ENCODE peak calls at places on chromosomes 2 and 18, in four cellular contexts. W is neuronal stem cell, P is IMR-90, L is trophoblast cell. N is an unnamed sample.

GRCh38 chr2:171409436-171409971 is 24.3 kb downstream of the METTL8 start:
- DNase-seq in W (no peak), P (no peak), L (no peak), N (peak)

GRCh38 chr2:215171151-215171550 is 32.7 kb upstream of the ABCA12 start:
- DNase-seq in W (no peak), P (no peak), L (no peak), N (no peak)

GRCh38 chr2:211503198-211503597 is 946.8 kb downstream of the CPS1 start:
- DNase-seq in W (no peak), P (no peak), L (peak), N (no peak)

GRCh38 chr18:62224229-62224628 is 37.2 kb downstream of the RELCH start:
- DNase-seq in W (no peak), P (no peak), L (no peak), N (no peak)

GRCh38 chr18:74540689-74541421 is 6.6 kb downstream of the CNDP1 start:
- DNase-seq in W (no peak), P (peak), L (no peak), N (peak)

GRCh38 chr2:5227062-5227699 is 465.0 kb upstream of the SOX11 start:
- DNase-seq in W (no peak), P (no peak), L (no peak), N (no peak)

GRCh38 chr2:179460101-179460500 is 195.5 kb upstream of the SESTD1 start:
- DNase-seq in W (no peak), P (no peak), L (peak), N (no peak)

GRCh38 chr2:95059656-95060370 is 34.3 kb downstream of the MAL start:
- DNase-seq in W (no peak), P (no peak), L (peak), N (no peak)

GRCh38 chr18:7921938-7922587 is 354.9 kb downstream of the PTPRM start:
- DNase-seq in W (no peak), P (peak), L (no peak), N (peak)

GRCh38 chr2:50691518-50691917 is 340.4 kb downstream of the NRXN1 start:
- DNase-seq in W (peak), P (no peak), L (no peak), N (no peak)

GRCh38 chr2:121241466-121241865 is 43.5 kb downstream of the TFCP2L1 start:
- DNase-seq in W (no peak), P (no peak), L (no peak), N (no peak)

GRCh38 chr2:148455791-148456190 is 188.8 kb upstream of the EPC2 start:
- DNase-seq in W (no peak), P (peak), L (peak), N (peak)

GRCh38 chr2:207778298-207778882 is 8.7 kb upstream of the FZD5 start:
- DNase-seq in W (no peak), P (no peak), L (no peak), N (no peak)

GRCh38 chr2:39265315-39265714 is 21.5 kb upstream of the CDKL4 start:
- DNase-seq in W (no peak), P (no peak), L (no peak), N (no peak)

GRCh38 chr2:29374823-29375222 is 259.6 kb downstream of the CLIP4 start:
- DNase-seq in W (no peak), P (no peak), L (no peak), N (no peak)

GRCh38 chr2:56624181-56624580 is 440.4 kb downstream of the CCDC85A start:
- DNase-seq in W (no peak), P (no peak), L (no peak), N (no peak)

GRCh38 chr2:27075219-27075871 is 3.1 kb upstream of the EMILIN1 start:
- DNase-seq in W (no peak), P (peak), L (no peak), N (peak)

GRCh38 chr18:76491801-76492668 is 3.0 kb downstream of the ZNF516 start:
- DNase-seq in W (peak), P (peak), L (no peak), N (peak)

GRCh38 chr18:44742741-44743311 is 62.1 kb downstream of the SETBP1 start:
- DNase-seq in W (no peak), P (peak), L (no peak), N (no peak)

GRCh38 chr18:7185701-7186100 is 45.2 kb upstream of the LRRC30 start:
- DNase-seq in W (no peak), P (no peak), L (no peak), N (no peak)

GRCh38 chr2:148582679-148583511 is 61.7 kb upstream of the EPC2 start:
- DNase-seq in W (no peak), P (peak), L (no peak), N (no peak)

GRCh38 chr2:144348846-144349245 is 171.1 kb downstream of the ZEB2 start:
- DNase-seq in W (no peak), P (no peak), L (no peak), N (no peak)

GRCh38 chr2:202221873-202222272 is 16.5 kb downstream of the SUMO1 start:
- DNase-seq in W (no peak), P (peak), L (no peak), N (peak)

GRCh38 chr18:59040770-59041148 is 98.9 kb upstream of the SEC11C start:
- DNase-seq in W (no peak), P (no peak), L (no peak), N (no peak)

GRCh38 chr2:60267122-60267521 is 286.3 kb downstream of the BCL11A start:
- DNase-seq in W (no peak), P (no peak), L (no peak), N (no peak)

GRCh38 chr2:181123798-181124217 is 143.4 kb downstream of the UBE2E3 start:
- DNase-seq in W (no peak), P (no peak), L (no peak), N (peak)

GRCh38 chr18:23868341-23868740 is 146.2 kb upstream of the TTC39C start:
- DNase-seq in W (no peak), P (no peak), L (no peak), N (no peak)

GRCh38 chr2:45342-46130 is 769 bp downstream of the FAM110C start:
- DNase-seq in W (no peak), P (no peak), L (no peak), N (no peak)

GRCh38 chr2:100941646-100942240 is 60.3 kb upstream of the RPL31 start:
- DNase-seq in W (no peak), P (peak), L (peak), N (peak)

GRCh38 chr2:54122939-54123338 is 7.5 kb downstream of the ACYP2 start:
- DNase-seq in W (no peak), P (peak), L (peak), N (peak)

GRCh38 chr2:162734866-162735265 is 103.7 kb downstream of the KCNH7 start:
- DNase-seq in W (no peak), P (no peak), L (no peak), N (no peak)
- H3K23ac ChIP-seq in W (no peak), P (no peak), L (no peak), N (no peak)

GRCh38 chr18:30514059-30514458 is 528.5 kb downstream of the DSC3 start:
- DNase-seq in W (no peak), P (no peak), L (no peak), N (no peak)

GRCh38 chr18:30510882-30511281 is 531.7 kb downstream of the DSC3 start:
- DNase-seq in W (no peak), P (no peak), L (no peak), N (no peak)

DNA sequence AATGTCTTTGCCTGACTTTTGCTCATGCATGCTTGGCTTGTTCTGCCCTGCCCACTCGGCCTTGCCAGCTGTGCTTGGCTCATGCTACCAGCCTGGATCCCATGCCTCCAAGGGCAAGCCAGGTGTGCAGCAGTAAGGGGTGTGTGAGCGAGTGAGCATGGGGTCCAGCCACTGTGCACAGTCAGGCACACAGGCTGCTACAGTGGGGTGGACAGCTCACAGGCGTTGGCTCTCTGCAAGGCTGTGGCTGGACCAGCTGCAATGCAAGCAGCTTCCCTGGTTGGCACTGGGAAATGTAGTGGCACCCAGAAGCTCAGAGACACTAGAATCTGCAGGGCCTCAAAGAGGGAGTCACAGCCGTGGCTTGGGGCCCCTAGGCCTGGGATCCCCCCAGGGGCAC is 529.7 kb downstream of the DSC3 start:
- DNase-seq in W (no peak), P (no peak), L (no peak), N (no peak)
- H2AFZ ChIP-seq in W (no peak), P (no peak), L (no peak), N (no peak)

GRCh38 chr2:11533278-11534077 is at the start of gene GREB1:
- DNase-seq in W (no peak), P (no peak), L (no peak), N (peak)
- H3K23ac ChIP-seq in W (no peak), P (no peak), L (no peak), N (no peak)

DNA sequence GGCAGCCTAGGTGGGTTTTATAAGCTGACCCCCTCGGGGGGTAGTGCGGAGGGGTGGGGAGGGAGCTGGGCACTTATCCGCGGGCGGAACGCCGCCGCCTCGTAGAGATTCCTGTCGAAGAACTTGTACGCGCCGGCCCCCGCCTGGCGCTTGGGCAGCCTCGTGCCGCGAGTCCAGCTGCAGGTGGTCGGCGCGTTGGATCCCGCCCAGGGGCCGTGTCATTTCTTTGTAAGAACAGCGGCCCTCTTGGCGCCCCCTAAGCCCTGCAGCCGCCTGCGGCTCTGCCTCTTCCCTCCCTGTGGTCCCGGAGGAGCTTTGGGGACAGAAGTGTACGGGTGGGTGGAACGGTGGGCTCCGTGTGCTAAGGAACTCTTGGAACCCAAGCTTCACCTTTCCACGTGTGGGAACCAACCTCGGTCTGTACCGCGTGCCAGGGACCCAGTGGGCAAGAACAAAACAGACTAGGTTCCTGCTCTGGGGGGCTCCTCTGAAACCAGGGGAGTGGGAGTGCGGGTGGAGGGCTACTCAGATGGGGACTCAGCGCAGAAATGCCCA is 1.2 kb downstream of the GPC1 start:
- DNase-seq in W (no peak), P (peak), L (no peak), N (peak)
- H2AFZ ChIP-seq in W (peak), P (peak), L (no peak), N (no peak)

GRCh38 chr2:96869281-96869823 is 528 bp downstream of the SEMA4C start:
- DNase-seq in W (no peak), P (peak), L (peak), N (peak)

GRCh38 chr2:96868555-96869280 is 1.2 kb downstream of the SEMA4C start:
- DNase-seq in W (peak), P (peak), L (no peak), N (peak)

GRCh38 chr2:96866586-96866985 is 3.3 kb downstream of the SEMA4C start:
- DNase-seq in W (no peak), P (no peak), L (no peak), N (no peak)

GRCh38 chr2:96866986-96867755 is 2.7 kb downstream of the SEMA4C start:
- DNase-seq in W (no peak), P (no peak), L (no peak), N (no peak)

DNA sequence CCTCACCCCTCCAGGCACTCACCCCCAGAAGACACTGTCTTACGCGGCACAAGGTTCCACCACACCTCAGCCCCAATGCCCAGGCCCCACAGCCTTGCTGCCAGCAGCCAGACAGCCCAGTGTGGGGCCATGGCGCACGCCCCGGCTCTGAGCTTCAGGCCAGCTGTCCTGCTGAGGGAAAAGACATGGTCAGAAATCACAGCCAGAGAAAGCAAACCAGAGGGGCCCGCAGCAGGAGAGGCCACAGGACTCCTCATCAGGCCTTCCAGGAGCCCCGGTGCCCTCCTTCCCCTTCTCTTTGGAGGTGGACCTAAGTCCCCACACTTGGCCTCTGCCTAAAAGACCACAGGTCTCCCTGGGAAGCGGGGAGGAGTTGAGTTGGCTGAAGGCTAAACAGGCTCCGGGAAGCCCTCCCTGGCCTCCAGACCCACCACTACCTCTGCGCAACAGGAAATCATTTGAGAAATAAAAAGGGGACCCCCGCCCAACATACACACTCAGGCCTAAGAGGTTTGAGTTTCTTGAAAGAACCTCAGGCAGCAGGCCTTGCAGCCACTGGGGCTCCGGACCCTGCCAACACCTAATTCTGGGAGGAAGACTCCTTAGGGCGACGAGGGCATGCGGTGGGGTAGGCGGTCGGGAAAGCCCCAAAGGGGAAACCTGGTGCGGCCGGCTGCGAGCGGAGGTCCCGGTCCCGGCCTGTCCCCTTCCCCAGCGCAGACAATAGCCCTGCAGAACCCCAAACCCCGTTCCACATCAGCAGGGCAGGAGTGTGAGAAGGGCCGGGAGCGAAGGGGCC is 1.9 kb downstream of the SEMA4C start:
- DNase-seq in W (no peak), P (no peak), L (no peak), N (peak)
- H3K23ac ChIP-seq in W (peak), P (peak), L (no peak), N (no peak)

DNA sequence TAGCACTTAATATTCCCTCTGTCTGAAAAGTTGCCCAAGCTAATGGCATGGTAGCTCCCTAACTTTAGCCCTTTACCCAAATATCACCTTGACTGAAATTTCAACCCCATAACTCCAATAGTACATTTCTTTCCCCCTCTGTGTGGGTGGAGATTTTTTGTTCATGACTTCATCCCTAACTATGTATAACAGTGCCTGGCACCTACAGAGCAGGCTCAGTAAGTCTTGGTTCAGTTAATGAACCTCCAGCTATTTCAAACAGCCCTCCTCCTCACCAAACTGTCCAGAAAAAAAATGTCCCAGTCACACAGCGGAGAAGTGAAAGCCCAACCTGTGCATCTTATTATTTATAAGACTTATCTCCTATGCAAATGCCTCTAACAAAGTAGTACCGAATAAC is 18.6 kb downstream of the BUB1 start:
- DNase-seq in W (no peak), P (peak), L (no peak), N (no peak)
- H2AFZ ChIP-seq in W (no peak), P (no peak), L (no peak), N (no peak)

DNA sequence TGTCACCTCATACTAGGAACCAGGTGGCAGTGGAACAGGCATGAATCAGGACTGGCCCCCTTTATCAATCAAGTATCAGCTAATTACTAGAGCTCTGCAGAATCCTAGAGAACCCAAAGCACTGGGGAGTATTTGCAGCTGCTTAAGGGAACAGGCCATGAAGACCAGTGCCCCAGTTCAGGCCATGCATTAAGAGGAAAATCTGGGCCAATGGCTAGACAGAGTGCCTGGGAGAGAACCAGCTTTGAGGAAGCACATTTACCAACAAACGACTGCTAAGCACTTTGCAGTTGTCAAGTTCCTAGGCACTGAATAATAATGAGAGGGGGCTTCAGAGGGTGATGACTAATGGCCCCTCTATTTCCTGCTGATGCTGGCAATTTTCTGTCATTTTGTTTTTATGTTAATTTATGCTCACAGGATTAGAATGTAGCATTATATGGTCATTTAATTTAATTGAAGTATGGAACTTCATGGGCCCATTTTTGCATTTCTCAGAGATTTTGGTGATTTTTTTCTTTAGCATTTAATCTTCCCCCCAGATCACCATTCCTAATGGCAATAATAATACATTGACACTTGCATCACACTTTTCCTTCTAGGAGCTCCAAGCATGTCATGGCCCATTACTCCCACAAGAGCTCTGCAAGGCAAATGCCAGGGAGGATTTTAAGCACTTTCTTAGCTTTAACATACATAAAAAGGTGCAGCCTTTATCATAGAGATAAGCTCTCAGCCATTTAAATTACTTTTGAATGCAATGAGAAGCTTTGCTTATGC is 147.7 kb upstream of the SPATS2L start:
- DNase-seq in W (no peak), P (no peak), L (no peak), N (peak)
- H3K23ac ChIP-seq in W (no peak), P (no peak), L (no peak), N (no peak)

N was measured in mesenchymal stem cell.